ENCODE peak calls at places on chromosome 20, in ten cellular contexts. S is fibroblast of pulmonary artery; F is NCI-H1105 treated with DMSO at 0.1 percent for 48 hours; U is RKO; W is A172; L is T-helper 1 cell; J is brain microvascular endothelial cell; Y is NCI-H446 treated with DMSO at 0.1 percent for 48 hours; R is activated T-cell treated with anti-CD3 and anti-CD28 coated beads, Interleukin-2, amount 50 U/mL, for 4 hours; G is AG09319. B is an unnamed sample.

GRCh38 chr20:22466447-22467171 is 117.8 kb downstream of the FOXA2 start:
- DNase-seq in W (no peak), G (no peak), Y (no peak), S (no peak), F (peak), J (no peak), L (no peak), R (no peak), U (no peak), B (no peak)

GRCh38 chr20:13995086-13995665 is at the start of gene MACROD2:
- DNase-seq in L (peak), G (peak), F (peak), Y (peak), R (no peak), S (peak), U (peak), W (peak), J (peak), B (peak)

GRCh38 chr20:63376283-63377250 is 15.4 kb upstream of the CHRNA4 start:
- DNase-seq in F (no peak), U (no peak), Y (no peak), S (no peak), R (no peak), W (no peak), J (no peak), L (no peak), G (no peak), B (no peak)

GRCh38 chr20:47358672-47359532 is 2.4 kb upstream of the ZMYND8 start:
- DNase-seq in L (no peak), U (no peak), R (no peak), Y (peak), J (peak), W (peak), G (peak), F (no peak), S (peak), B (no peak)

GRCh38 chr20:40628877-40629276 is 60.2 kb downstream of the MAFB start:
- DNase-seq in S (no peak), W (no peak), L (no peak), Y (peak), U (no peak), R (no peak), F (no peak), J (no peak), G (no peak), B (no peak)

GRCh38 chr20:18166939-18167338 is 29.3 kb downstream of the KAT14 start:
- DNase-seq in J (no peak), L (no peak), G (no peak), Y (no peak), U (no peak), S (no peak), W (no peak), F (no peak), R (no peak), B (no peak)

GRCh38 chr20:40992349-40993113 is 36.1 kb upstream of the TOP1 start:
- DNase-seq in J (no peak), W (no peak), Y (no peak), L (no peak), R (no peak), U (no peak), G (no peak), F (no peak), S (no peak), B (no peak)

GRCh38 chr20:2001119-2001518 is 7.3 kb upstream of the PDYN start:
- DNase-seq in J (no peak), L (no peak), G (no peak), W (no peak), S (no peak), R (no peak), Y (no peak), F (no peak), U (no peak), B (no peak)

GRCh38 chr20:33811763-33812672 is 870 bp downstream of the CHMP4B start:
- DNase-seq in R (peak), L (peak), J (peak), S (peak), U (peak), G (peak), W (peak), Y (no peak), F (no peak), B (peak)

B was measured in stimulated activated naive B cell treated with anti-CD40 and anti-IgM and Interleukin-4, amounts not matched to agents 10 μg/mL and 1 μg/mL and 100 μg/mL, for 72 hours.